ENCODE peak calls at places on chromosomes 16 and 17, in six cellular contexts. R is KG1; A is mesothelial cell of epicardium; T is activated naive CD4-positive, alpha-beta T cell treated with anti-CD3 and anti-CD28 coated beads, Interleukin-2, amount 50 U/mL, for 72 hours; C is effector CD4-positive, alpha-beta T cell; M is central memory CD4-positive, alpha-beta T cell. Q is an unnamed sample.

GRCh38 chr17:57945999-57946797 is 9.0 kb downstream of the CUEDC1 start:
- DNase-seq in R (no peak), A (no peak), T (no peak), C (no peak), M (no peak), Q (no peak)

GRCh38 chr16:88773812-88774291 is 11.2 kb downstream of the PIEZO1 start:
- DNase-seq in R (no peak), A (no peak), T (no peak), C (no peak), M (no peak), Q (no peak)

GRCh38 chr17:1947229-1947742 is 77.8 kb downstream of the RTN4RL1 start:
- DNase-seq in R (no peak), A (no peak), T (no peak), C (no peak), M (no peak), Q (no peak)

GRCh38 chr16:142405-142804 is 3.9 kb upstream of the NPRL3 start:
- DNase-seq in R (no peak), A (no peak), T (no peak), C (no peak), M (no peak), Q (no peak)

GRCh38 chr17:17823433-17824118 is 13.2 kb downstream of the SREBF1 start:
- DNase-seq in R (peak; percentile 10), A (peak; percentile 70), T (peak; percentile 79), C (peak; percentile 73), M (peak; percentile 81), Q (peak; percentile 70)

GRCh38 chr17:33444731-33445130 is 151.6 kb upstream of the ASIC2 start:
- DNase-seq in R (no peak), A (no peak), T (no peak), C (no peak), M (no peak), Q (no peak)

GRCh38 chr17:6475411-6475810 is 31.2 kb downstream of the PIMREG start:
- DNase-seq in R (no peak), A (no peak), T (no peak), C (no peak), M (no peak), Q (no peak)

GRCh38 chr16:1884155-1884760 is 12.3 kb upstream of the MEIOB start:
- DNase-seq in R (no peak), A (no peak), T (no peak), C (no peak), M (no peak), Q (no peak)

GRCh38 chr17:7432296-7432695 is 2.9 kb upstream of the TMEM102 start:
- DNase-seq in R (no peak), A (no peak), T (no peak), C (no peak), M (no peak), Q (no peak)

GRCh38 chr16:50781043-50781442 is 39.2 kb downstream of the CYLD start:
- DNase-seq in R (no peak), A (no peak), T (no peak), C (no peak), M (peak; percentile 28), Q (no peak)

Q was measured in activated CD4-positive, alpha-beta T cell treated with anti-CD3 and anti-CD28 coated beads for 4 hours.